ENCODE peak calls at places on chromosome 1, in five cellular contexts. Y is GM12878, I is HCT116, X is GM23248, H is MM.1S. C is an unnamed sample.

GRCh38 chr1:1777510-1777909 is 760 bp downstream of the NADK start:
- DNase-seq in Y (no peak), I (peak), X (peak), H (peak), C (no peak)

GRCh38 chr1:12140676-12141532 is 25.9 kb upstream of the TNFRSF1B start:
- DNase-seq in Y (no peak), I (no peak), X (no peak), H (no peak), C (no peak)

GRCh38 chr1:167715653-167716302 is 6.0 kb upstream of the MPZL1 start:
- DNase-seq in Y (no peak), I (no peak), X (no peak), H (no peak), C (no peak)

GRCh38 chr1:114691061-114691460 is 4.3 kb downstream of the AMPD1 start:
- DNase-seq in Y (no peak), I (no peak), X (no peak), H (no peak), C (no peak)

GRCh38 chr1:63983391-63984256 is 209.8 kb downstream of the ROR1 start:
- DNase-seq in Y (no peak), I (no peak), X (peak), H (no peak), C (no peak)

GRCh38 chr1:112548540-112548939 is 39.8 kb downstream of the WNT2B start:
- DNase-seq in Y (no peak), I (no peak), X (no peak), H (no peak), C (no peak)

GRCh38 chr1:95287825-95288224 is 53.8 kb downstream of the RWDD3 start:
- DNase-seq in Y (no peak), I (no peak), X (no peak), H (no peak), C (no peak)

GRCh38 chr1:82517586-82517985 is 716.9 kb downstream of the ADGRL2 start:
- DNase-seq in Y (no peak), I (no peak), X (peak), H (no peak), C (no peak)

GRCh38 chr1:161781995-161782394 is 15.9 kb downstream of the ATF6 start:
- DNase-seq in Y (no peak), I (no peak), X (peak), H (no peak), C (no peak)

GRCh38 chr1:107963601-107964396 is 1.2 kb downstream of the VAV3 start:
- DNase-seq in Y (peak), I (no peak), X (peak), H (peak), C (no peak)

GRCh38 chr1:48498096-48498791 is 26.2 kb upstream of the SPATA6 start:
- DNase-seq in Y (no peak), I (peak), X (peak), H (peak), C (no peak)

GRCh38 chr1:38817958-38818705 is 41.4 kb downstream of the RRAGC start:
- DNase-seq in Y (no peak), I (no peak), X (peak), H (peak), C (no peak)

GRCh38 chr1:38817267-38817957 is 42.2 kb downstream of the RRAGC start:
- DNase-seq in Y (no peak), I (no peak), X (no peak), H (no peak), C (no peak)

GRCh38 chr1:38814444-38814983 is 45.1 kb downstream of the RRAGC start:
- DNase-seq in Y (no peak), I (no peak), X (no peak), H (no peak), C (no peak)

GRCh38 chr1:38814984-38815464 is 44.5 kb downstream of the RRAGC start:
- DNase-seq in Y (peak), I (no peak), X (no peak), H (peak), C (no peak)

GRCh38 chr1:38815903-38816627 is 43.5 kb downstream of the RRAGC start:
- DNase-seq in Y (peak), I (no peak), X (peak), H (peak), C (no peak)
- TF ChIP-seq EZH2 in Y (no peak), I (no peak), X (peak), H (no peak), C (no peak)

GRCh38 chr1:6888268-6888667 is 103.0 kb downstream of the CAMTA1 start:
- DNase-seq in Y (no peak), I (no peak), X (peak), H (no peak), C (no peak)
- TF ChIP-seq EZH2 in Y (no peak), I (no peak), X (no peak), H (no peak), C (no peak)

DNA sequence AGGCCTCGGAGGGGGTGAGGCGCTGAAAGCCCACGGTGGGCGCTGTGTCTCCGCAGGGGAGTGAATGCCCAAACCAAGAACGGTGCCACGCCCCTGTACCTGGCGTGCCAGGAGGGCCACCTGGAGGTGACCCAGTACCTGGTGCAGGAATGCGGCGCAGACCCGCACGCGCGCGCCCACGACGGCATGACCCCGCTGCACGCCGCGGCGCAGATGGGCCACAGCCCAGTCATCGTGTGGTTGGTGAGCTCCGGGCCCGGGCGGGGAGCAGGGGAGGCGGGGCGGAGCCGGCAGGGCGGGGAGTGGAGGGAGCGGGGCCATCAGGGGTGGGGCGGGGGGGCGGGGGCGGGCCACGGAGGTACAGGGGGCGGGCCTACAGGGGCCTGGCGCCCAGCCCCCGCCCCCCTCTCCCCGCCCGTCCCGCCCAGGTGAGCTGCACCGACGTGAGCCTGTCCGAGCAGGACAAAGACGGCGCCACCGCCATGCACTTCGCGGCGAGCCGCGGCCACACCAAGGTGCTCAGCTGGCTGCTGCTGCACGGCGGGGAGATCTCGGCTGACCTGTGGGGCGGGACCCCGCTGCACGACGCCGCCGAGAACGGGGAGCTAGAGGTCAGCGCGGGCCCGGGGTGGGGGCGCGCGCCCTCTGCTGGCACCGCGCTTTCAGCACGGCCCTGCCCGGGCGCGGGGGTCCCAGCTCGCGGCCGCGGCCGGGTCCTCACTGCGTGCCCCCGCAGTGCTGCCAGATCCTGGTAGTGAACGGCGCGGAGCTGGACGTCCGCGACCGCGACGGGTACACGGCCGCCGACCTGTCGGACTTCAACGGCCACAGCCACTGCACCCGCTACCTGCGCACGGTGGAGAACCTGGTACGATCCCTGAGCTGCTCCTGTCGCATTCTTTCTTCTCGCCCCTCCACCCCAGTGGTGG is 15.9 kb downstream of the ESPN start:
- DNase-seq in Y (no peak), I (no peak), X (peak), H (peak), C (no peak)
- TF ChIP-seq EZH2 in Y (no peak), I (no peak), X (no peak), H (no peak), C (no peak)

GRCh38 chr1:156648496-156648895 is 6.6 kb downstream of the BCAN start:
- DNase-seq in Y (no peak), I (no peak), X (no peak), H (no peak), C (no peak)

GRCh38 chr1:156647351-156647750 is 5.4 kb downstream of the BCAN start:
- DNase-seq in Y (no peak), I (no peak), X (no peak), H (no peak), C (no peak)

GRCh38 chr1:156645058-156645457 is 3.1 kb downstream of the BCAN start:
- DNase-seq in Y (no peak), I (no peak), X (no peak), H (no peak), C (no peak)

GRCh38 chr1:156645666-156646065 is 3.7 kb downstream of the BCAN start:
- DNase-seq in Y (no peak), I (no peak), X (no peak), H (no peak), C (no peak)

GRCh38 chr1:156646738-156647211 is 4.9 kb downstream of the BCAN start:
- DNase-seq in Y (no peak), I (no peak), X (no peak), H (no peak), C (no peak)
- TF ChIP-seq EZH2 in Y (no peak), I (no peak), X (no peak), H (no peak), C (no peak)

GRCh38 chr1:199310701-199311100 is 671.9 kb downstream of the PTPRC start:
- DNase-seq in Y (no peak), I (no peak), X (no peak), H (no peak), C (no peak)

GRCh38 chr1:199308349-199308846 is 669.6 kb downstream of the PTPRC start:
- DNase-seq in Y (no peak), I (no peak), X (no peak), H (no peak), C (no peak)

GRCh38 chr1:199311478-199312242 is 672.8 kb downstream of the PTPRC start:
- DNase-seq in Y (no peak), I (no peak), X (no peak), H (no peak), C (peak)

GRCh38 chr1:199312626-199313025 is 673.8 kb downstream of the PTPRC start:
- DNase-seq in Y (no peak), I (no peak), X (no peak), H (peak), C (peak)

GRCh38 chr1:199313444-199313843 is 674.6 kb downstream of the PTPRC start:
- DNase-seq in Y (no peak), I (no peak), X (peak), H (no peak), C (peak)
- TF ChIP-seq EZH2 in Y (no peak), I (no peak), X (no peak), H (no peak), C (no peak)

C was measured in SK-N-MC.